ENCODE peak calls at places on chromosomes 16 and 17, in five cellular contexts. S is GM12891, B is H1, O is HepG2, I is GM12878. Y is an unnamed sample.

GRCh38 chr17:29059281-29059680 is 16.3 kb downstream of the PIPOX start:
- DNase-seq in S (no peak), B (no peak), O (peak), I (no peak), Y (no peak)

GRCh38 chr17:44137891-44138709 is 3.6 kb upstream of the HROB start:
- DNase-seq in S (peak), B (peak), O (peak), I (no peak), Y (no peak)

GRCh38 chr17:7849185-7850117 is 5.4 kb upstream of the TMEM88 start:
- DNase-seq in S (no peak), B (no peak), O (no peak), I (no peak), Y (no peak)

GRCh38 chr16:89720520-89720858 is 209 bp downstream of the VPS9D1 start:
- DNase-seq in S (no peak), B (no peak), O (peak), I (no peak), Y (no peak)

GRCh38 chr16:49440156-49441065 is 66.8 kb downstream of the C16orf78 start:
- DNase-seq in S (no peak), B (no peak), O (no peak), I (no peak), Y (no peak)

GRCh38 chr17:35984140-35984539 is 2.4 kb downstream of the CCL14 start:
- DNase-seq in S (no peak), B (no peak), O (no peak), I (no peak), Y (no peak)

GRCh38 chr16:69498926-69499325 is 66.8 kb upstream of the NFAT5 start:
- DNase-seq in S (no peak), B (no peak), O (no peak), I (no peak), Y (no peak)

GRCh38 chr17:72839086-72839728 is 253.3 kb downstream of the SLC39A11 start:
- DNase-seq in S (no peak), B (no peak), O (no peak), I (no peak), Y (no peak)

GRCh38 chr16:28263305-28263704 is 29.0 kb upstream of the SBK1 start:
- DNase-seq in S (no peak), B (no peak), O (no peak), I (no peak), Y (no peak)

GRCh38 chr16:84484579-84485254 is 19.7 kb downstream of the MEAK7 start:
- DNase-seq in S (no peak), B (no peak), O (peak), I (no peak), Y (no peak)

GRCh38 chr17:78934681-78935418 is 9.7 kb upstream of the TIMP2 start:
- DNase-seq in S (no peak), B (no peak), O (no peak), I (no peak), Y (no peak)

GRCh38 chr16:20380782-20381181 is 23.8 kb downstream of the PDILT start:
- DNase-seq in S (no peak), B (no peak), O (no peak), I (no peak), Y (no peak)

GRCh38 chr16:972316-973002 is 1.7 kb upstream of the LMF1 start:
- DNase-seq in S (no peak), B (no peak), O (peak), I (no peak), Y (no peak)

GRCh38 chr17:81424613-81425017 is 29.4 kb downstream of the BAHCC1 start:
- DNase-seq in S (no peak), B (no peak), O (no peak), I (no peak), Y (no peak)

GRCh38 chr17:81424151-81424550 is 28.9 kb downstream of the BAHCC1 start:
- DNase-seq in S (no peak), B (no peak), O (no peak), I (no peak), Y (no peak)

GRCh38 chr17:81420769-81421462 is 25.7 kb downstream of the BAHCC1 start:
- DNase-seq in S (no peak), B (no peak), O (no peak), I (no peak), Y (no peak)

GRCh38 chr17:81423698-81424071 is 28.4 kb downstream of the BAHCC1 start:
- DNase-seq in S (no peak), B (no peak), O (no peak), I (no peak), Y (no peak)

GRCh38 chr17:81422776-81423697 is 27.8 kb downstream of the BAHCC1 start:
- DNase-seq in S (no peak), B (no peak), O (peak), I (no peak), Y (no peak)
- TF ChIP-seq POLR2A in S (no peak), B (no peak), O (no peak), I (no peak), Y (no peak)

GRCh38 chr17:50687200-50688066 is 20.3 kb downstream of the ANKRD40 start:
- DNase-seq in S (no peak), B (no peak), O (peak), I (no peak), Y (no peak)

GRCh38 chr17:50685334-50685665 is 22.4 kb downstream of the ANKRD40 start:
- DNase-seq in S (no peak), B (no peak), O (no peak), I (no peak), Y (no peak)

GRCh38 chr17:50685691-50686493 is 21.8 kb downstream of the ANKRD40 start:
- DNase-seq in S (no peak), B (no peak), O (no peak), I (no peak), Y (no peak)

GRCh38 chr17:50688168-50688719 is 19.5 kb downstream of the ANKRD40 start:
- DNase-seq in S (no peak), B (no peak), O (no peak), I (no peak), Y (no peak)

GRCh38 chr17:50686494-50687199 is 21.1 kb downstream of the ANKRD40 start:
- DNase-seq in S (no peak), B (no peak), O (peak), I (no peak), Y (no peak)
- TF ChIP-seq TAF1 in S (no peak), B (no peak), O (peak), I (no peak), Y (no peak)

DNA sequence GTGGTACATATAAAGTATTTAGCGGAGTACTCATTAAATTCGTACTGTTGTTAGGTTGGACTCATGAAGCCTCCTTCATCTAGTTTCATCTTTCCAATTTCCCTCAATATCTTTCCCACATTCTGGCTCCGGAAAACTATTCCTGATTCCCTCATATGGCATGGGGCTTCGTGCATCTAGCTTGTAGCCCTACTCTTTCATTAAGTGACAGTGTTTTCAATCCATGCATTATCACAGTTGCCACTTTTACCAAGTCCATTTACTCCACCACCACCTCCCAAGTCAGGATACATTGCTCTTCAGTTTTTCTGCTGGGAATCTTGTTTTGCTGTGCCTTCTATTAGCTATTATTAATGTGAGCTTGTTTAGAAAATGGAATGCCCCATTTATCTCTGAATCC is 1032.1 kb upstream of the RBFOX1 start:
- DNase-seq in S (no peak), B (no peak), O (no peak), I (no peak), Y (no peak)
- TF ChIP-seq POLR2A in S (no peak), B (no peak), O (no peak), I (no peak), Y (no peak)

GRCh38 chr17:62096401-62096670 is 31.3 kb upstream of the MED13 start:
- DNase-seq in S (no peak), B (no peak), O (no peak), I (no peak), Y (no peak)
- TF ChIP-seq TAF1 in S (no peak), B (no peak), O (no peak), I (no peak), Y (no peak)

DNA sequence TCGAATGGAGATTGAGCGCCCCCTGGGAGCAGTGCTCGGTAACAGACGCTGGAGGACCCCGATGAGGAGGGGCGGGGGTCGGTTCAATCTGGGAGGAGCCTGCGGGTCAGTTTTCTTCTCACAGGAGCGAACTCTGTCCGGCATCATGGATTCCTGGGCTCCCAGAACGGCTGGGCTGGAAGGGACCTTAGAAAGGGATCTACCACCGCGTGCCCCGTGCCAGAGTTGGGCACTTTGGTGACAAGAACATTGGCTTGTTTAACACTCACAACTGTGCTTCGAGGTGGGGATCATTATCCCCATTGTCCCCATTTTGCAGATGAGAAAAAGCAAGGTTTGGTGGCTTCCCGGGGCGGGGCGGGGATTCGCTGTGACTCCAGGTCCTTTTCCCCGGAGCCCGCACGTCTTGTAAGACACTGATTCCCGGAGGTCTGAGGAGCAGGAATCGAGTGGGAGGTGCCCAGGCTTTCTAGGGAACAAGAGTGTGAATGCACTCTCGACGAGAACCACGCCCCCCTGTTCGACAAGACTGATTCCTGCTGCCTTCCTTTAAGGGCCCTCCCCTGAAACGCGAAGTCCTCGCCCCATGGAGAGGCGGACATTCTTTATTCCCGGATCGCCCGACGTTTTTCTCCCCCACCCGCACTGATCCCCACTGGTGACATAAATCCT is 1.5 kb upstream of the FBXL19 start:
- DNase-seq in S (peak), B (peak), O (peak), I (peak), Y (peak)
- TF ChIP-seq POLR2A in S (no peak), B (peak), O (no peak), I (no peak), Y (no peak)

DNA sequence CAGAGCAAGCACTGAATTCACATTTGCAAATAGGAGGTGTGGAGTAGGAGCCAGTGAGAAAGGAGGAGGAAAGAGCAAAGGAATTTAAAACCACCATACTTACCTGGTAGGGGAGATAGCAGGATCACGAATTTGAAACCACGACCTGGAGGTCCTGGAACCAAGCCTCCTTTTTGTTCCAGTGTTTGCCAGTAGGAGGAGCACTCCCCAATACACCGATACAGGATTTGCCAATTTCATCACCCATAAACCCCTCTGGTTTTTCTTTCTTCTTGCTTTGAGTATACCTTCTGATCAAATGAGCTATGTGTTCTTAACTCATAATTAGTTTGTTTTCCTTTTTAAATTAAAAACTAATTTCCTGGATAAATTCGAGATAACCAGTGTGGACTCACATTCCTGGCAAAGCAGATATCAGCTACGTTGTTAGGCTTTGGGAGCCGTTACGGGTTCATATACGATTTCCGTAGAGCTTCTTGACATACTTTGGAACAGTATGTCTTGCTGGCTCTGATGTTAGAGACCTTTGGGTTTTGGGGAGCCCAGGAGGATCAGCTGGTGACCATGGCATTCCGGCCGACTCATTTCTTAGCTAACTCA is 22.7 kb downstream of the BCO1 start:
- DNase-seq in S (no peak), B (no peak), O (peak), I (no peak), Y (peak)
- TF ChIP-seq TAF1 in S (no peak), B (no peak), O (no peak), I (no peak), Y (no peak)

Y was measured in GM12892.